ENCODE peak calls at places on chromosome 10, in nine cellular contexts. Z is fibroblast of lung; M is heart left ventricle; F is endodermal cell; H is ovary; L is WERI-Rb-1; T is transverse colon; B is CD8-positive, alpha-beta T cell; W is breast epithelium. D is an unnamed sample.

GRCh38 chr10:17418249-17418648 is 36.1 kb downstream of the ST8SIA6 start:
- DNase-seq in Z (no peak), M (no peak), F (no peak), H (no peak), L (no peak), T (no peak), B (no peak), W (no peak), D (no peak)

GRCh38 chr10:46543379-46544014 is 13.0 kb downstream of the GPRIN2 start:
- DNase-seq in Z (no peak), M (no peak), F (peak; percentile 50), H (peak; percentile 11), L (peak; percentile 3), T (peak; percentile 8), B (no peak), W (no peak), D (peak; percentile 12)

GRCh38 chr10:30357075-30357801 is 8.2 kb upstream of the MTPAP start:
- DNase-seq in Z (no peak), M (no peak), F (no peak), H (no peak), L (no peak), T (peak; percentile 50), B (peak; percentile 35), W (no peak), D (no peak)

GRCh38 chr10:76543655-76544054 is 1094.0 kb downstream of the KCNMA1 start:
- DNase-seq in Z (peak; percentile 89), M (no peak), F (no peak), H (no peak), L (no peak), T (no peak), B (no peak), W (no peak), D (no peak)

GRCh38 chr10:24952146-24952700 is at the start of gene PRTFDC1:
- DNase-seq in Z (peak; percentile 38), M (peak; percentile 54), F (peak; percentile 81), H (peak; percentile 77), L (peak; percentile 59), T (peak; percentile 64), B (peak; percentile 71), W (peak; percentile 23), D (peak; percentile 56)

GRCh38 chr10:14975672-14976273 is 16.6 kb downstream of the MEIG1 start:
- DNase-seq in Z (no peak), M (no peak), F (no peak), H (no peak), L (no peak), T (no peak), B (no peak), W (no peak), D (no peak)

GRCh38 chr10:5547934-5548660 is 23.3 kb downstream of the CALML3 start:
- DNase-seq in Z (peak; percentile 44), M (no peak), F (no peak), H (peak; percentile 17), L (no peak), T (peak; percentile 68), B (no peak), W (peak; percentile 64), D (peak; percentile 18)

GRCh38 chr10:79100761-79101160 is 32.0 kb downstream of the ZMIZ1 start:
- DNase-seq in Z (no peak), M (no peak), F (no peak), H (no peak), L (no peak), T (no peak), B (no peak), W (no peak), D (no peak)

GRCh38 chr10:6025683-6026225 is 36.4 kb downstream of the IL2RA start:
- DNase-seq in Z (no peak), M (no peak), F (no peak), H (no peak), L (no peak), T (no peak), B (no peak), W (no peak), D (no peak)

GRCh38 chr10:129756912-129757861 is 206.9 kb downstream of the EBF3 start:
- DNase-seq in Z (peak; percentile 34), M (peak; percentile 11), F (peak; percentile 42), H (peak; percentile 26), L (no peak), T (peak; percentile 3), B (peak; percentile 34), W (peak; percentile 61), D (no peak)

GRCh38 chr10:24931236-24931635 is 21.2 kb downstream of the PRTFDC1 start:
- DNase-seq in Z (no peak), M (no peak), F (no peak), H (no peak), L (no peak), T (no peak), B (no peak), W (no peak), D (no peak)

GRCh38 chr10:119139464-119140067 is 25.9 kb downstream of the SFXN4 start:
- DNase-seq in Z (no peak), M (no peak), F (peak; percentile 86), H (no peak), L (peak; percentile 43), T (no peak), B (peak; percentile 71), W (no peak), D (peak; percentile 35)

GRCh38 chr10:104777086-104777799 is 136.2 kb downstream of the SORCS3 start:
- DNase-seq in Z (no peak), M (no peak), F (peak; percentile 60), H (no peak), L (peak; percentile 24), T (no peak), B (no peak), W (no peak), D (no peak)

GRCh38 chr10:2925631-2926030 is 141.7 kb upstream of the PFKP start:
- DNase-seq in Z (peak; percentile 79), M (peak; percentile 39), F (peak; percentile 34), H (no peak), L (no peak), T (peak; percentile 30), B (no peak), W (peak; percentile 62), D (peak; percentile 43)

GRCh38 chr10:112532053-112532658 is 85.1 kb downstream of the VTI1A start:
- DNase-seq in Z (no peak), M (no peak), F (no peak), H (no peak), L (no peak), T (no peak), B (no peak), W (no peak), D (no peak)

GRCh38 chr10:116451956-116452720 is 24.5 kb downstream of the PNLIPRP3 start:
- DNase-seq in Z (no peak), M (no peak), F (peak; percentile 50), H (no peak), L (no peak), T (no peak), B (no peak), W (no peak), D (no peak)
- H3K4me3 ChIP-seq in Z (no peak overlapping the region), M (no peak overlapping the region), F (no peak overlapping the region), H (no peak overlapping the region), L (no peak overlapping the region), T (no peak overlapping the region), B (no peak overlapping the region), W (no peak overlapping the region), D (no peak overlapping the region)

DNA sequence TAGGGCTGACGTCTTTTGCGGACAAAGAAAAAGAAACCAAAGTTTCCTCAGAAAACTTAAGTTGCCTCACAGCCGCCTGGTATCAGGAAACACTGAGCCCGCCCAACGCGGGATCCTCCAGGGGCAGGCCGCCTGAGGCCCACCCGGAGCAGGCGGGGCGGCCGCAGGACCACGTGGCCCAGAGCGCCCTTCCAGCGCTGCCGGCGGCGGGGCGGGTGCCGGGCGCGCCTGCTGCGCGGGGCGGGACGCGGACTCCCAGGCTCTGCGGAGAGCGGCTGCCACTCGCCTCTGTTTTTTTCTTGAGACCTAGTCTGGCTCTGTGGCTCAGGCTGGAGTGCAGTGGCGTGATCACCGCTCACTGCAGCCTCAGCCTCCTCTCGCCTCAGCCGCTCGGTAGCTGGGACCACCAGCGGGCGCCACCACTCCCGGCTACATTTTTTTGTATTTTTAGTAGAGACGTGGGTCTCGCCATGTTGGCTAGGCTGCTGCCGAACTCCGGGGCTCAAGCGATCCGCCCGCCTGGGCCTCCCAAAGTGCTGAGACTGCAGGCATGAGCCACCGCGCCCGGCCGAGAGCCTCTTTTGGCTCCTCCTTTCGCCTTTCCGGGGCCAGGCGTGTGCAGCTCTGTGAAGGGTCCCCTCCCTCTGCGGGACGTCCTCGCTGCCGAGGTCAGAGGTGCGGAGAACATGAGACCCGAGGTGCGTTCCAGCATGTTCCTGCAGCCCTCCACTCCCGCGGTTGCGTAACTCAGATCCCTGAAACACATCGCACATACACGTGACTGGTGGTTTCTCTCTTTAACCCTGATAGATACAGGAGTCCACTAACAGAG is 11.6 kb upstream of the HNRNPF start:
- DNase-seq in Z (peak; percentile 83), M (peak; percentile 91), F (peak; percentile 89), H (peak; percentile 87), L (no peak), T (peak; percentile 87), B (peak; percentile 88), W (peak; percentile 67), D (peak; percentile 90)
- TF ChIP-seq CTCF in Z (peak; percentile 18), M (peak; percentile 21), F (peak; percentile 53), H (no peak), L (no peak), T (no peak), B (no peak), W (no peak), D (peak; percentile 35)

DNA sequence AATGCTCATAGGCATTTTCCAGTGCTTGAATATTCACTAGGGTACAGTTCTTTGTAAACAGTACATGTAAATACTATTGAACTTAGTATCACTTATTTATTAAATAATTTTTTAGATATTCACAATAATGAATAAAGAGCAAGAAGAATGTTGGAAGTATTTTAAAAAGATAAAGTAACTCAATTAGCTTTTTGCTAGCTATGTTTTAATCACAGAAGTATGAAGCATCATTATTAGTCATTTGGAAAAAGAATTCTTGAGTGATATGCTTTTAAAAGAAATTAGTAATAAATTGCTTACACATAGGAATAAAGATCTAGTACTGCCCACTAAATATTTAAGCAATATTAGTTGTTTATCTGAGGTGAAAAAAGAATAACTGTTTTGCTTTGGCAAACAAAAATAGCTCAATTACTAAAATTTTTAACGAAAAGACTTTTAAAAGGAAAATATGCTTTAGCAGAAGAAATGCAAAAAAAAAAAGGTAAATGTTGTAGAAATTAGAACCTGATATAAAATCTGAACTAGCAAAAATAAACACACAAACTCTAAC is 66.5 kb downstream of the SGMS1 start:
- DNase-seq in Z (no peak), M (no peak), F (no peak), H (no peak), L (no peak), T (no peak), B (no peak), W (no peak), D (no peak)
- H3K9me3 ChIP-seq in Z (no peaks in the 10 kb centered on the region), M (no peaks in the 10 kb centered on the region), F (no peaks in the 10 kb centered on the region), H (no peaks in the 10 kb centered on the region), L (no peaks in the 10 kb centered on the region), T (no peaks in the 10 kb centered on the region), B (no peaks in the 10 kb centered on the region), W (no peaks in the 10 kb centered on the region), D (no peaks in the 10 kb centered on the region)

DNA sequence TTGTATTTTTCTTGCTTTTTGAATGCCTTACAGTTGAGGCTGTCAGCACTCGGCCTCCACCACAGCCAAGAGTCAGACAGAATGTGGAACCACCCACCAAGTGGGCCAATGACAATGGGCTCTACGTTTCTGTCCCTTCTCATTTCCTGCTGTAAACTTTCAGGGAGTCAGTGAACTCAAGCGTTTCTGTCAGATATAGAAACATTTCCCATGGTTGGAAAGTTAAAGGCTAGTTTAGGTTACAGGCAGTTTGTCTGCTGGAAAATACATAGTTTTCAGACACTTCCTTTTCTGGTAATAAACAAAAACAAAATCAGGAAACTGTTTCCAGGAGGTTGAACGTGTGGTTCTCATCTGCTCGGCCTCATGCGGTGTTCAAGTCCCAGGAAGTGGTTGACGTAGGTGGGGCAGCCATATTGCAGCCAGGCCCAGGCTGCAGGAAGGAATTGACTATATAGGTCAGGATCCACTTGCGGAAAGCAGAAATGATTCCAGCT is 245.1 kb downstream of the CAMK1D start:
- DNase-seq in Z (no peak), M (no peak), F (no peak), H (no peak), L (no peak), T (peak; percentile 35), B (peak; percentile 56), W (no peak), D (no peak)
- H3K4me3 ChIP-seq in Z (no peak overlapping the region), M (no peak overlapping the region), F (no peak overlapping the region), H (no peak overlapping the region), L (no peak overlapping the region), T (no peak overlapping the region), B (no peak overlapping the region), W (no peak overlapping the region), D (no peak overlapping the region)